ENCODE peak calls at places on chromosomes 3 and 15, in four cellular contexts. A is H1, E is A549, K is stomach. L is an unnamed sample.

GRCh38 chr15:52161406-52161966 is 29.7 kb downstream of the GNB5 start:
- DNase-seq in K (no peak), A (no peak), E (no peak), L (no peak)

GRCh38 chr3:26559252-26559651 is 63.3 kb upstream of the LRRC3B start:
- DNase-seq in E (no peak), A (no peak), K (no peak), L (no peak)

GRCh38 chr3:187852842-187853727 is 107.8 kb upstream of the BCL6 start:
- DNase-seq in K (no peak), E (no peak), A (no peak), L (no peak)

GRCh38 chr15:63447277-63447676 is 57.1 kb upstream of the USP3 start:
- DNase-seq in K (no peak), A (no peak), E (no peak), L (no peak)

GRCh38 chr15:96276438-96277210 is 53.9 kb upstream of the NR2F2 start:
- DNase-seq in K (no peak), A (no peak), E (no peak), L (no peak)

GRCh38 chr3:146682176-146682575 is 77.0 kb upstream of the PLSCR5 start:
- DNase-seq in E (no peak), K (no peak), A (no peak), L (no peak)

GRCh38 chr3:81910244-81910852 is 148.9 kb upstream of the GBE1 start:
- DNase-seq in A (no peak), K (no peak), E (peak), L (no peak)

GRCh38 chr3:16064660-16065414 is 109.6 kb upstream of the GALNT15 start:
- DNase-seq in E (no peak), A (no peak), K (no peak), L (peak)

GRCh38 chr3:31159331-31160039 is 265.0 kb upstream of the GADL1 start:
- DNase-seq in A (no peak), E (no peak), K (no peak), L (no peak)

GRCh38 chr15:101145362-101145761 is 106.5 kb downstream of the CHSY1 start:
- DNase-seq in A (no peak), E (no peak), K (no peak), L (no peak)

GRCh38 chr15:65223996-65224395 is 12.7 kb upstream of the CILP start:
- DNase-seq in E (no peak), A (no peak), K (no peak), L (no peak)

GRCh38 chr15:65896231-65896630 is 26.9 kb downstream of the RAB11A start:
- DNase-seq in K (no peak), E (no peak), A (no peak), L (no peak)

GRCh38 chr15:72285402-72285801 is 13.0 kb upstream of the PARP6 start:
- DNase-seq in A (peak), E (peak), K (no peak), L (no peak)

GRCh38 chr15:54032066-54032465 is 53.8 kb downstream of the UNC13C start:
- DNase-seq in E (no peak), A (no peak), K (no peak), L (no peak)

GRCh38 chr3:33826206-33826605 is 27.8 kb downstream of the PDCD6IP start:
- DNase-seq in A (no peak), K (no peak), E (no peak), L (no peak)

GRCh38 chr3:145088917-145089316 is 1072.1 kb downstream of the PLOD2 start:
- DNase-seq in A (no peak), E (no peak), K (no peak), L (no peak)

GRCh38 chr15:68674975-68675374 is 96.2 kb downstream of the CORO2B start:
- DNase-seq in E (no peak), A (no peak), K (no peak), L (no peak)

GRCh38 chr3:7461202-7461825 is 600.4 kb downstream of the GRM7 start:
- DNase-seq in E (no peak), A (no peak), K (no peak), L (no peak)

GRCh38 chr3:42222942-42223693 is 42.9 kb downstream of the CCK start:
- DNase-seq in E (no peak), K (no peak), A (no peak), L (no peak)

GRCh38 chr3:48119495-48120193 is 68.6 kb downstream of the CDC25A start:
- DNase-seq in K (peak), E (no peak), A (no peak), L (peak)

GRCh38 chr3:30156586-30157498 is 449.6 kb upstream of the TGFBR2 start:
- DNase-seq in K (no peak), A (no peak), E (no peak), L (no peak)

GRCh38 chr3:195003006-195003892 is 267.7 kb downstream of the XXYLT1 start:
- DNase-seq in E (no peak), K (no peak), A (peak), L (peak)

GRCh38 chr3:12785096-12785495 is 11.4 kb upstream of the CAND2 start:
- DNase-seq in A (no peak), K (no peak), E (no peak), L (no peak)

GRCh38 chr15:63583027-63583426 is 14.2 kb upstream of the FBXL22 start:
- DNase-seq in K (no peak), E (no peak), A (no peak), L (no peak)

GRCh38 chr3:106610362-106610997 is 741.7 kb upstream of the CBLB start:
- DNase-seq in A (no peak), K (no peak), E (no peak), L (no peak)

GRCh38 chr15:56871180-56871579 is 47.3 kb upstream of the TCF12 start:
- DNase-seq in A (no peak), K (no peak), E (peak), L (no peak)

GRCh38 chr15:75981149-75981815 is 30.9 kb downstream of the NRG4 start:
- DNase-seq in E (no peak), A (no peak), K (no peak), L (no peak)

GRCh38 chr3:197181751-197182150 is 116.7 kb downstream of the DLG1 start:
- DNase-seq in E (no peak), A (no peak), K (no peak), L (no peak)

GRCh38 chr15:95304116-95304873 is 1026.2 kb upstream of the NR2F2 start:
- DNase-seq in K (no peak), E (no peak), A (no peak), L (peak)

GRCh38 chr3:44439499-44440295 is 37.8 kb downstream of the ZNF445 start:
- DNase-seq in E (no peak), K (peak), A (no peak), L (peak)

GRCh38 chr3:17885986-17886385 is 143.6 kb upstream of the TBC1D5 start:
- DNase-seq in E (no peak), A (no peak), K (no peak), L (no peak)

GRCh38 chr3:171115667-171116066 is 89.1 kb upstream of the SLC2A2 start:
- DNase-seq in E (no peak), K (no peak), A (no peak), L (no peak)

GRCh38 chr15:74345051-74345450 is 22.4 kb downstream of the CYP11A1 start:
- DNase-seq in A (no peak), K (no peak), E (no peak), L (peak)

GRCh38 chr3:108096506-108097325 is 5.9 kb upstream of the CD47 start:
- DNase-seq in K (no peak), E (no peak), A (no peak), L (no peak)

GRCh38 chr15:58628206-58629057 is 121.1 kb downstream of the ADAM10 start:
- DNase-seq in E (no peak), K (no peak), A (no peak), L (no peak)

GRCh38 chr3:59783468-59783988 is 733.7 kb upstream of the CFAP20DC start:
- DNase-seq in A (no peak), K (no peak), E (no peak), L (no peak)

GRCh38 chr15:90955911-90956310 is 1.2 kb downstream of the RCCD1 start:
- DNase-seq in E (no peak), A (no peak), K (peak), L (peak)

GRCh38 chr15:90956551-90957104 is 1.9 kb downstream of the RCCD1 start:
- DNase-seq in E (peak), K (peak), A (peak), L (peak)

GRCh38 chr15:90953947-90954711 is 555 bp upstream of the RCCD1 start:
- DNase-seq in K (no peak), E (no peak), A (no peak), L (peak)

GRCh38 chr15:90952901-90953677 is 1.6 kb upstream of the RCCD1 start:
- DNase-seq in K (no peak), E (no peak), A (no peak), L (no peak)

GRCh38 chr15:90954712-90955671 is at the start of gene RCCD1:
- DNase-seq in E (peak), K (peak), A (peak), L (peak)
- TF ChIP-seq EP300 in E (no peak), K (no peak), A (no peak), L (no peak)

GRCh38 chr3:49641292-49641691 is 32.9 kb upstream of the APEH start:
- DNase-seq in K (no peak), E (no peak), A (no peak), L (no peak)
- H3K27ac ChIP-seq in K (no peak), E (no peak), A (no peak), L (no peak)

DNA sequence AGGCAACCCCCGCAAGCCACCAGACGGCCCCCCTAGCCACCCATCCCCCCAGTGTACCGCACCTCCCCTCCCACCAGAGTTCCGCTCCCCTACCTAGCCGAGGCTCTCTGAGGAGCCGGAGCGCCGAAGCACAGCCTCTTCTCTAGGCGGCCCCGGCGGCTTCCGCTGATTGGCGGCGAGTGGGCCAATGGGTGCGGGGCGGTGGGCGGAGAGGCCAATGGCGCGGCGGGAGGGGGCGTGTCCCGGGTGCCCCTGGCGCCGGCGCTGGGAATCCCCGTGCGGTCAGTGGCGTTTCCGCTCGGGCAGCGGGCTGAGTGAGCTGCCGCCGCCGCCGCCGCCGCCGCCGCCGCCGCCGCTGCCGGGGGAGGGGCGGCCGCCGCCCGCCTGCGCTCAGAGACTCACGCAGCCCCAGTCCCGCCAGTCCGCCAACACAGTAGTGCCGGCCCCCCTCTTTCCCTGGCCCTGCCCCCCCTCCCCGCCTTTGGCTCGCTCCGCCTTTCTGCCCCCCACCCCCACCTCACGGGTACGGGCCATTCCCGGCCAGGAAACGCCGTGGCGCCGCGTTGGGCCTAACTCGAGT is at the start of gene SETD5:
- DNase-seq in K (peak), E (peak), A (peak), L (peak)
- TF ChIP-seq POLR2A in K (peak), E (peak), A (peak), L (peak)

GRCh38 chr3:5022187-5022965 is 43.1 kb downstream of the BHLHE40 start:
- DNase-seq in K (no peak), A (no peak), E (no peak), L (no peak)

GRCh38 chr3:5020262-5020722 is 41.1 kb downstream of the BHLHE40 start:
- DNase-seq in A (no peak), K (no peak), E (no peak), L (no peak)

GRCh38 chr3:5021116-5021515 is 41.9 kb downstream of the BHLHE40 start:
- DNase-seq in A (no peak), K (no peak), E (no peak), L (no peak)

GRCh38 chr3:5022966-5023776 is 43.9 kb downstream of the BHLHE40 start:
- DNase-seq in E (peak), K (peak), A (no peak), L (peak)

GRCh38 chr3:5021571-5022092 is 42.4 kb downstream of the BHLHE40 start:
- DNase-seq in A (no peak), E (peak), K (no peak), L (no peak)
- TF ChIP-seq EP300 in A (no peak), E (no peak), K (no peak), L (no peak)

DNA sequence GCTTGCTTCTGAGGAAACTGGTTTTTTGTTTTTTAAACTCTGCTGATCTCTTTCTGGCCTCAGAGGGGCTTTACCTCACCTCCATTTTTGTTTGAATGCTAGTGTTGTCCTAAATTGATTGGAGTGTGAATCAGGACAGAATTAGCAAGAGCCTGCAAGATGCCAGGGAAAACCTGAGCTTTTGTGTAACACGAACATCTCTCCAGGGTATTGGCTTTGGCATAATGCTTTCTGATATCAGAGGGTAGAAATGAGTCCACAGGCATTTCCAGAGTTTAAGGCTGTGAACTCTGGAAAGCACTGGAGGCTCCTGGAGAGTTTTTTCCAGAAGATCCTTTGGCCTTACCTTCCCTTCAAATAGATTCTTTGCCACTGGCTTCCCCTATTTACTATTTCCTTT is 87.1 kb downstream of the WDR76 start:
- DNase-seq in K (no peak), E (no peak), A (no peak), L (no peak)
- H3K27ac ChIP-seq in K (no peak), E (peak), A (no peak), L (peak)

GRCh38 chr3:142597898-142598297 is 1.7 kb downstream of the PLS1 start:
- DNase-seq in K (no peak), A (no peak), E (no peak), L (no peak)
- TF ChIP-seq POLR2A in K (no peak), A (no peak), E (no peak), L (no peak)

GRCh38 chr3:32376098-32376497 is 15.6 kb upstream of the CMTM7 start:
- DNase-seq in E (no peak), K (no peak), A (no peak), L (no peak)
- TF ChIP-seq EP300 in E (no peak), K (no peak), A (no peak), L (no peak)

GRCh38 chr3:53219897-53220483 is 35.8 kb downstream of the TKT start:
- DNase-seq in A (peak), E (peak), K (peak), L (peak)
- H3K27ac ChIP-seq in A (no peak), E (peak), K (no peak), L (no peak)

DNA sequence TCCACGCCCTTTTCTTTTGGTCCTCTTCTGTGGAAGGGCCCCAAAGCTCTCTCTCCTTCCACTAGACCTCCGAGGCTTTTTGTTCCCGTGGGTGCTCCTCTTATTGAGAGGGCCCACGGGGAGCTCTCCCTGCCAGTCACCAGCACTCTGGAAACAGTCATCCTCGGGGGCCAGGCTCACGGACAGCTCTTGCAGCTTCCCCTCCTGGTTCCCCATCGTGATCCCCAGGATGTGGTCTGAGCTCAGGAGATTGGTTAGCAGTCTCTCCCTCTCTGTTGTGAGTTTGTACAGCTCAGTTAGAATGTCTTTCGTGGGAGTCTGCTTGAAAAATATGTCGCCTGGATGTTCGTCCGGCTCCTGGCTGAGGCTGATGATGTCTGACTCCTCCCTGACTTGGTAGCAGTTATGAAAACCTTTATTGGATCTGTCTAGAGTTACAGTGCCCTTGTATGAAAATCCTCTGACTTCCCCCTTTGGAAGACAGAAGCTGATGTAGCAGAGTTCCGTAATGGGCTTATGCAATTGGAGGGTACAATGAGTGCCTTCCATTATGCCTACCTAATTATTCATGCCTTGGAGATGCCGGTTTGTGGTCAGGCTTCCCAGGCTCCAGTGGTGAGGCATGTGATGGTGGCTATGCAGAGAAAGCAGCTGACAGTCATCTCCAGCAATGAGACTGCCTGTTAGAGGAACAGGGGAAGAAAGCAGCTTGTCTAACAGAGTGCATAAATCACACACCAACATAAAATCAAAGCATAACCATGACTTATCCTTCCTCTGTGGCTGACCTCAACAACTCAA is 39.9 kb downstream of the FMN1 start:
- DNase-seq in K (no peak), A (no peak), E (no peak), L (no peak)
- TF ChIP-seq POLR2A in K (no peak), A (no peak), E (no peak), L (no peak)

GRCh38 chr3:35708394-35708793 is 69.1 kb downstream of the ARPP21 start:
- DNase-seq in K (no peak), E (no peak), A (no peak), L (no peak)

GRCh38 chr3:35707904-35708303 is 68.6 kb downstream of the ARPP21 start:
- DNase-seq in E (no peak), K (no peak), A (no peak), L (no peak)

GRCh38 chr3:35709691-35710090 is 70.4 kb downstream of the ARPP21 start:
- DNase-seq in E (no peak), A (no peak), K (no peak), L (no peak)

GRCh38 chr3:35710554-35710953 is 71.2 kb downstream of the ARPP21 start:
- DNase-seq in K (no peak), E (no peak), A (no peak), L (no peak)
- TF ChIP-seq EP300 in K (no peak), E (no peak), A (no peak), L (no peak)